ENCODE peak calls at places on chromosomes 13 and 19, in seven cellular contexts. V is Panc1, U is hepatocyte, O is AG10803, Y is mucosa of descending colon, S is AG04450, Z is colonic mucosa. H is an unnamed sample.

GRCh38 chr13:43113603-43114002 is 90.2 kb downstream of the DNAJC15 start:
- DNase-seq in V (no peak), U (no peak), O (no peak), Y (no peak), S (peak; percentile 26), Z (no peak), H (no peak)

GRCh38 chr19:57241181-57241580 is 749 bp downstream of the ZNF805 start:
- DNase-seq in V (no peak), U (peak; percentile 17), O (peak; percentile 36), Y (no peak), S (no peak), Z (no peak), H (no peak)

GRCh38 chr19:13849991-13850909 is 26.7 kb upstream of the NANOS3 start:
- DNase-seq in V (no peak), U (peak; percentile 96), O (peak; percentile 74), Y (peak; percentile 85), S (no peak), Z (peak; percentile 82), H (no peak)

GRCh38 chr19:17020823-17021222 is 5.8 kb downstream of the CPAMD8 start:
- DNase-seq in V (no peak), U (no peak), O (no peak), Y (no peak), S (no peak), Z (no peak), H (no peak)

GRCh38 chr13:111911141-111911720 is 155.7 kb upstream of the SOX1 start:
- DNase-seq in V (no peak), U (peak; percentile 1), O (no peak), Y (no peak), S (no peak), Z (no peak), H (no peak)

GRCh38 chr19:3389876-3390361 is 23.5 kb downstream of the NFIC start:
- DNase-seq in V (no peak), U (no peak), O (peak; percentile 77), Y (no peak), S (no peak), Z (peak; percentile 33), H (no peak)

GRCh38 chr19:55305491-55305890 is 19.6 kb downstream of the TMEM150B start:
- DNase-seq in V (no peak), U (no peak), O (peak; percentile 22), Y (peak; percentile 61), S (no peak), Z (peak; percentile 40), H (no peak)

GRCh38 chr19:38989066-38989605 is 13.6 kb upstream of the FBXO17 start:
- DNase-seq in V (no peak), U (peak; percentile 65), O (peak; percentile 38), Y (no peak), S (no peak), Z (no peak), H (no peak)

GRCh38 chr13:95083758-95084157 is 217.5 kb downstream of the ABCC4 start:
- DNase-seq in V (no peak), U (no peak), O (peak; percentile 75), Y (no peak), S (peak; percentile 47), Z (no peak), H (peak; percentile 50)

GRCh38 chr13:113083402-113084061 is 22.1 kb upstream of the F7 start:
- DNase-seq in V (peak; percentile 7), U (no peak), O (peak; percentile 8), Y (peak; percentile 32), S (no peak), Z (no peak), H (no peak)

GRCh38 chr19:287381-287871 is 3.8 kb downstream of the PLPP2 start:
- DNase-seq in V (no peak), U (no peak), O (no peak), Y (no peak), S (no peak), Z (no peak), H (no peak)

GRCh38 chr13:45949161-45949560 is 97.6 kb upstream of the SIAH3 start:
- DNase-seq in V (no peak), U (no peak), O (peak; percentile 38), Y (no peak), S (no peak), Z (no peak), H (no peak)

GRCh38 chr13:45951724-45952123 is 100.2 kb upstream of the SIAH3 start:
- DNase-seq in V (no peak), U (no peak), O (no peak), Y (no peak), S (no peak), Z (no peak), H (no peak)

GRCh38 chr13:45950343-45950995 is 98.9 kb upstream of the SIAH3 start:
- DNase-seq in V (no peak), U (no peak), O (no peak), Y (no peak), S (no peak), Z (no peak), H (no peak)

GRCh38 chr13:45954861-45955595 is 97.5 kb downstream of the ZC3H13 start:
- DNase-seq in V (no peak), U (no peak), O (no peak), Y (no peak), S (no peak), Z (no peak), H (no peak)

GRCh38 chr13:45953082-45953481 is 99.5 kb downstream of the ZC3H13 start:
- DNase-seq in V (no peak), U (no peak), O (no peak), Y (no peak), S (no peak), Z (no peak), H (no peak)
- TF ChIP-seq CTCF in V (no peak), U (no peak), O (no peak), Y (no peak), S (no peak), Z (no peak), H (no peak)

GRCh38 chr19:44581288-44581687 is 32.1 kb upstream of the IGSF23 start:
- DNase-seq in V (no peak), U (no peak), O (no peak), Y (peak; percentile 3), S (no peak), Z (no peak), H (no peak)
- H3K4me3 ChIP-seq in V (no peak overlapping the region), U (no peak overlapping the region), O (no peak overlapping the region), Y (no peak overlapping the region), S (no peak overlapping the region), Z (no peak overlapping the region), H (no peak overlapping the region)

GRCh38 chr19:6393074-6393981 is at the start of gene GTF2F1:
- DNase-seq in V (peak; percentile 75), U (peak; percentile 99), O (peak; percentile 95), Y (peak; percentile 93), S (peak; percentile 91), Z (peak; percentile 94), H (peak; percentile 87)
- TF ChIP-seq CTCF in V (no peak), U (peak; percentile 11), O (peak; percentile 17), Y (no peak), S (peak; percentile 19), Z (no peak), H (no peak)

GRCh38 chr19:10416380-10417257 is 3.7 kb upstream of the PDE4A start:
- DNase-seq in V (peak; percentile 60), U (peak; percentile 92), O (peak; percentile 81), Y (peak; percentile 88), S (peak; percentile 72), Z (peak; percentile 84), H (no peak)

GRCh38 chr19:10418281-10419199 is 1.8 kb upstream of the PDE4A start:
- DNase-seq in V (no peak), U (peak; percentile 17), O (no peak), Y (no peak), S (no peak), Z (no peak), H (no peak)

GRCh38 chr19:10416083-10416379 is 4.3 kb upstream of the PDE4A start:
- DNase-seq in V (no peak), U (no peak), O (no peak), Y (no peak), S (no peak), Z (no peak), H (no peak)

GRCh38 chr19:10419200-10419645 is 1.1 kb upstream of the PDE4A start:
- DNase-seq in V (no peak), U (peak; percentile 36), O (no peak), Y (no peak), S (no peak), Z (no peak), H (no peak)

GRCh38 chr19:10417598-10418280 is 2.6 kb upstream of the PDE4A start:
- DNase-seq in V (no peak), U (peak; percentile 26), O (no peak), Y (no peak), S (no peak), Z (no peak), H (no peak)
- H3K4me3 ChIP-seq in V (peak overlapping the region; percentile 51), U (no peak overlapping the region), O (no peak overlapping the region), Y (no peak overlapping the region), S (no peak overlapping the region), Z (no peak overlapping the region), H (peak overlapping the region; percentile 97)

DNA sequence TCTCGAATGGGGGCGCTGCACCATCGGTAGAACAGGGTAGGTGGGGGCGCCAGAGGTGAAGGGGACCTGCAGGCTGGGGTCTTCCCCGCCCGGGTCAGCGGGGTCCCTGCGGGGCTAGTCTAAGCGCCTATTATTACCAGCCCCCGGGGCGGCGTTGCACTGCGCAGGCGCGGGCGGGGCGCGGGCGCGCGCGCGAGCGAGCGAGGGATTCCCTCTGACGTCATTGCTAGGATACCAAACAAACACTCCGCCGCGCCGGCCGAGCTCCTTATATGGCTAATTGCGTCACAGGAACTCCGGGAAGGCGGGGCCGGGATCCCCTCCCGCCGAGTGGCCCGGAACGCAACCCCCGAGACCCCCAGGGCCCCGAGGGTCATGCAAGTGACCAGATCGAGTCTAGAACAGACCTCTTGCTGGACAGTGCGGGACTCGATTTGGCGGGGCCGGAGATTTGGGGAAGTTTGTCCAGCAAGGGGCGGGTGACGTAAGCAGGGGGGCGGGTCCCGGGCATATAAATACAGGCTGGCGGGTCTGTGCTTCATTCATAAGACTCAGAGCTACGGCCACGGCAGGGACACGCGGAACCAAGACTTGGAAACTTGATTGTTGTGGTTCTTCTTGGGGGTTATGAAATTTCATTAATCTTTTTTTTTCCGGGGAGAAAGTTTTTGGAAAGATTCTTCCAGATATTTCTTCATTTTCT is at the start of gene FOSB:
- DNase-seq in V (no peak), U (peak; percentile 99), O (peak; percentile 93), Y (peak; percentile 96), S (peak; percentile 87), Z (peak; percentile 95), H (peak; percentile 78)
- TF ChIP-seq CTCF in V (no peak), U (peak; percentile 31), O (peak; percentile 7), Y (peak; percentile 6), S (peak; percentile 23), Z (no peak), H (no peak)

DNA sequence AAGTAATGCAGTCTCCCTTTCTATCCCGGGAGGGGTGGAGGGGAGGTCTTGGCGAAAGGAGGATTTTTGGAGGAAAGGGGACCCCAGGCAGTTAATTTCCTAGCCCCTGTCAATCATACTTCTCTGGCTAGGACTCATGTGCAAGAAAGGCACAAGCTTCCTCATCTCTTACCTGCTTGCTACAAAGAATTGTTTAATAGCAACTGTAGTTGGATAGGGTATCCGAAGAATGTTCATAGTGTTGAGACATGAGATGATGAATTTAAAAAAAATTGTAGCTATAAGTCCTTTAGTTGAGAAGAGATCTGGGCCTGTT is 525 bp downstream of the BORA start:
- DNase-seq in V (no peak), U (no peak), O (no peak), Y (no peak), S (no peak), Z (no peak), H (no peak)
- H3K4me3 ChIP-seq in V (peak overlapping the region; percentile 84), U (peak overlapping the region; percentile 54), O (peak overlapping the region; percentile 86), Y (peak overlapping the region; percentile 71), S (peak overlapping the region; percentile 96), Z (peak overlapping the region; percentile 87), H (peak overlapping the region; percentile 95)

H was measured in HFF-Myc.